ENCODE peak calls at places on chromosomes 2 and 18, in five cellular contexts. V, M, D, C and G are unnamed samples.

GRCh38 chr2:127614731-127615130 is 31.2 kb upstream of the GPR17 start:
- DNase-seq in V (no peak), M (peak; percentile 13), D (no peak), C (peak; percentile 2), G (peak; percentile 67)

GRCh38 chr18:11987527-11987926 is 6.2 kb downstream of the IMPA2 start:
- DNase-seq in V (no peak), M (peak; percentile 48), D (no peak), C (no peak), G (no peak)

GRCh38 chr2:28021898-28022297 is 131.4 kb downstream of the BABAM2 start:
- DNase-seq in V (no peak), M (no peak), D (no peak), C (no peak), G (no peak)

GRCh38 chr2:218014706-218015685 is 12.2 kb upstream of the TNS1 start:
- DNase-seq in V (no peak), M (no peak), D (no peak), C (no peak), G (no peak)

GRCh38 chr2:69032336-69032735 is 19.4 kb downstream of the ANTXR1 start:
- DNase-seq in V (peak; percentile 64), M (peak; percentile 36), D (no peak), C (no peak), G (no peak)

GRCh38 chr2:181074457-181074856 is 94.1 kb downstream of the UBE2E3 start:
- DNase-seq in V (no peak), M (peak; percentile 34), D (no peak), C (no peak), G (no peak)

GRCh38 chr2:240482141-240482540 is 46.7 kb downstream of the GPC1 start:
- DNase-seq in V (no peak), M (no peak), D (no peak), C (peak; percentile 1), G (no peak)

GRCh38 chr2:102736607-102737409 is 25.0 kb upstream of the TMEM182 start:
- DNase-seq in V (peak; percentile 36), M (peak; percentile 39), D (peak; percentile 86), C (peak; percentile 89), G (no peak)

GRCh38 chr2:37338933-37339332 is 5.5 kb upstream of the QPCT start:
- DNase-seq in V (no peak), M (no peak), D (no peak), C (no peak), G (no peak)

GRCh38 chr18:44181951-44182350 is 498.7 kb upstream of the SETBP1 start:
- DNase-seq in V (no peak), M (no peak), D (no peak), C (no peak), G (no peak)

GRCh38 chr18:78151234-78151633 is 828.4 kb upstream of the SALL3 start:
- DNase-seq in V (no peak), M (no peak), D (no peak), C (no peak), G (no peak)

GRCh38 chr2:169808211-169808610 is 9.5 kb downstream of the SSB start:
- DNase-seq in V (peak; percentile 20), M (peak; percentile 77), D (no peak), C (no peak), G (no peak)

GRCh38 chr2:4673025-4673489 is 969.7 kb downstream of the DCDC2C start:
- DNase-seq in V (no peak), M (no peak), D (no peak), C (no peak), G (no peak)

GRCh38 chr2:151306621-151307020 is 17.2 kb upstream of the NMI start:
- DNase-seq in V (peak; percentile 76), M (peak; percentile 86), D (no peak), C (no peak), G (no peak)

GRCh38 chr18:51153659-51154371 is 43.7 kb downstream of the MEX3C start:
- DNase-seq in V (no peak), M (no peak), D (peak; percentile 68), C (no peak), G (no peak)

GRCh38 chr18:36095936-36096519 is 28.7 kb upstream of the RPRD1A start:
- DNase-seq in V (peak; percentile 11), M (peak; percentile 85), D (no peak), C (peak; percentile 68), G (peak; percentile 18)

GRCh38 chr18:48904847-48905394 is 45.8 kb downstream of the SMAD7 start:
- DNase-seq in V (no peak), M (no peak), D (no peak), C (no peak), G (no peak)

GRCh38 chr2:152710713-152711112 is 6.5 kb downstream of the PRPF40A start:
- DNase-seq in V (no peak), M (peak; percentile 86), D (no peak), C (no peak), G (no peak)

GRCh38 chr2:109089602-109090300 is 39.3 kb upstream of the SH3RF3 start:
- DNase-seq in V (peak; percentile 12), M (peak; percentile 73), D (no peak), C (no peak), G (no peak)

DNA sequence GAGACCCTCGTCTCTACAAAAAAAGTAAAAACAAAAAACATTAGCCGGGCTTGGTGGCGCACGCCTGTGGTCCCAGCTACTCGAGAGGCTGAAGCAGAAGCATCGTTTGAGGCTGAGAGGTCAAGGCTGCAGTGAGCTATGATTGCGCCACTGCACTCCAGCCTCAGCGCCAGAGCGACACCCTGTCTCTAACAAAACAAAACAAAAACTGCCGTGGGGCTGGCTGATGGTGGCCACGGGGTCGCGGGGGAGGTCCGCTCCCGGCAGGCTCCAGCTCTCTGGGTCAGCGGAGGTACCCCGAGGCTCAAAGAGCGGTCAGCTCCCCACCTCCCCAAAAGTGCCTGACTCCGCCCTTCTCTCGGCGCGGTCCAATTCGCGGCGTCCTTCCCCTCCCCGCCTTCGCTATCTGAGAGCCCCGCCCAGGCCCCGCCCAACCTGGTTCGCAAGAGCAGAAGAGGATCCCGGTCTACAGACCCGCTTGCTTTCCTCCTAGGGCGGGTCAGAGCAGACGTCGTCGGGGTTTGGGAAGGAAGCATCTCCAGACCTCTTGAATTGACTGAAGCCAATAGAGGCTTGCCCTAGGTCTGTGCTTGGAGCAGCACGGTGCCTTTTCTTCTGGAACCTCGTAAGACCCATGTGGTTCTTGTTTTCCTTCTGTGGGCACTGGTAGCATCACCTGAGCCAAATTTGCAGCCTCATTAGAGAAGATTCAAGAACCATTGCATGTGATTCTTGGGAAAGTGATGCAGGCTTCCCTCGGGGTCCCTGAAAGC is 7.8 kb downstream of the RAX start:
- DNase-seq in V (no peak), M (no peak), D (no peak), C (no peak), G (no peak)
- H3K4me3 ChIP-seq in V (peak overlapping the region; percentile 26), M (no peak overlapping the region), D (no peak overlapping the region), C (no peak overlapping the region), G (peak overlapping the region; percentile 39)

GRCh38 chr18:2572144-2572682 is 856 bp downstream of the NDC80 start:
- DNase-seq in V (no peak), M (no peak), D (no peak), C (no peak), G (no peak)

GRCh38 chr18:2569338-2570207 is 1.7 kb downstream of the METTL4 start:
- DNase-seq in V (no peak), M (no peak), D (no peak), C (no peak), G (no peak)

GRCh38 chr18:2571200-2572143 is at the start of the genes METTL4 and NDC80:
- DNase-seq in V (peak; percentile 79), M (peak; percentile 86), D (peak; percentile 81), C (peak; percentile 91), G (peak; percentile 50)

GRCh38 chr18:2572892-2573291 is 1.5 kb downstream of the NDC80 start:
- DNase-seq in V (no peak), M (no peak), D (no peak), C (no peak), G (no peak)

GRCh38 chr18:2570772-2571199 is 519 bp downstream of the METTL4 start:
- DNase-seq in V (peak; percentile 74), M (peak; percentile 64), D (peak; percentile 72), C (peak; percentile 79), G (no peak)
- TF ChIP-seq CTCF in V (peak; percentile 37), M (no peak), D (peak; percentile 14), C (peak; percentile 6), G (peak; percentile 37)

GRCh38 chr2:174338626-174339570 is 4.1 kb downstream of the SP9 start:
- DNase-seq in V (no peak), M (no peak), D (no peak), C (no peak), G (no peak)
- H3K27me3 ChIP-seq in V (peaks cover 90% of the 10 kb centered on the region), M (peaks cover 87% of the 10 kb centered on the region), D (peaks cover 3% of the 10 kb centered on the region), C (peaks cover 92% of the 10 kb centered on the region), G (peaks cover 67% of the 10 kb centered on the region)

DNA sequence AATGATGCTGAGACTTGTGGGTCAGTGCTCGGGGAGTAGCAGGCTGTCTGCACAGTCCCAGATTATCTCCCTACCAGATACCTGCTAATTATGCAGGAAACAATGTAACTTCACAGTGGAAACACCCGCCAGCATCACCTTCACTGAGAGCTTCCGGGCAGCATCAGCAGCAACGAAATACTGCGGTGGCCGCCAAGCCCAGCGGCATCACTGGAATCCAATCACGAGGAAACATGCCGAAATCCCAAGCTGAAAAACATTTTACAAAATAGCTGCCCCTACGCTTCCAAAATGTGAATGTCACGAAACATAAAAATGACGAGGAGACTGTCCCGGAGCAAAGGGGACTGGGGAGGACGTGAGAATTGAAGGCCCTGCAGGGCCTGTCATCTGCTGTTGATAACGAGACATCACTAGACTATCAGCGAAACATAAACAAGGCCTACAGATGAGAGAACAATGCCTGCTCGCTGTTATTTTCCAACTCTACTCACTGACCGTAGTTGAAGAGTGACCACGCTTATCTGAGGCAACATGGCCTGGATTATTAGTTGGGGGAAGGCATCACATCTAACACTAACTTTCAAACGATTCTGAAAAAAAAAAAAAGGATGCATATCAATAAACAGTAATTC is 82.6 kb downstream of the HDAC4 start:
- DNase-seq in V (no peak), M (no peak), D (no peak), C (no peak), G (no peak)
- H3K4me3 ChIP-seq in V (no peak overlapping the region), M (no peak overlapping the region), D (no peak overlapping the region), C (no peak overlapping the region), G (no peak overlapping the region)